ENCODE peak calls at places on chromosomes 16 and 17, in six cellular contexts. M is mesendoderm, B is HCT116, O is GM23248, U is fibroblast of lung, V is OCI-LY7. J is an unnamed sample. For H3K4me1, the result is how much of the 10 kb centered on the place peaks cover.

GRCh38 chr17:38702166-38702899 is 2.7 kb upstream of the MLLT6 start:
- DNase-seq in M (peak), B (peak), O (peak), U (peak), V (peak), J (peak)

GRCh38 chr17:14014647-14015046 is 54.7 kb upstream of the COX10 start:
- DNase-seq in M (no peak), B (no peak), O (peak), U (no peak), V (no peak), J (no peak)

GRCh38 chr17:8163978-8164814 is 1.4 kb upstream of the VAMP2 start:
- DNase-seq in M (peak), B (no peak), O (peak), U (peak), V (peak), J (peak)

GRCh38 chr17:50261051-50261915 is 13.0 kb upstream of the TMEM92 start:
- DNase-seq in M (no peak), B (no peak), O (no peak), U (no peak), V (no peak), J (no peak)

GRCh38 chr17:76076765-76077581 is 2.0 kb upstream of the ZACN start:
- DNase-seq in M (no peak), B (no peak), O (peak), U (no peak), V (no peak), J (peak)

GRCh38 chr17:41446806-41447205 is 6.0 kb upstream of the KRT38 start:
- DNase-seq in M (no peak), B (no peak), O (peak), U (peak), V (no peak), J (no peak)

GRCh38 chr17:38444151-38444550 is 15.9 kb downstream of the ARHGAP23 start:
- DNase-seq in M (peak), B (no peak), O (peak), U (peak), V (peak), J (peak)

GRCh38 chr17:39143552-39144093 is 7.8 kb downstream of the PLXDC1 start:
- DNase-seq in M (no peak), B (no peak), O (peak), U (no peak), V (no peak), J (no peak)

GRCh38 chr16:87434146-87434667 is 42.1 kb downstream of the MAP1LC3B start:
- DNase-seq in M (no peak), B (no peak), O (peak), U (no peak), V (no peak), J (no peak)

GRCh38 chr17:4534515-4534914 is 20.7 kb downstream of the MYBBP1A start:
- DNase-seq in M (no peak), B (no peak), O (no peak), U (no peak), V (no peak), J (no peak)

GRCh38 chr16:9225527-9226316 is 134.3 kb downstream of the HAPSTR1 start:
- DNase-seq in M (peak), B (peak), O (peak), U (no peak), V (peak), J (peak)

GRCh38 chr17:82014432-82014831 is 8.2 kb downstream of the CENPX start:
- DNase-seq in M (no peak), B (no peak), O (no peak), U (no peak), V (no peak), J (no peak)

GRCh38 chr17:40451420-40451819 is 8.2 kb downstream of the IGFBP4 start:
- DNase-seq in M (no peak), B (no peak), O (peak), U (peak), V (no peak), J (no peak)

GRCh38 chr17:5272313-5272712 is 9.8 kb upstream of the RABEP1 start:
- DNase-seq in M (no peak), B (no peak), O (peak), U (no peak), V (no peak), J (no peak)

GRCh38 chr16:27432600-27432957 is 30.6 kb downstream of the IL21R start:
- DNase-seq in M (peak), B (no peak), O (peak), U (peak), V (no peak), J (no peak)

GRCh38 chr17:7313890-7314718 is 1.1 kb downstream of the GPS2 start:
- DNase-seq in M (peak), B (no peak), O (peak), U (no peak), V (peak), J (no peak)

GRCh38 chr17:67461876-67462275 is 84.8 kb downstream of the PITPNC1 start:
- DNase-seq in M (no peak), B (no peak), O (no peak), U (no peak), V (no peak), J (no peak)

GRCh38 chr17:9009737-9010136 is 11.6 kb upstream of the NTN1 start:
- DNase-seq in M (no peak), B (no peak), O (no peak), U (no peak), V (no peak), J (no peak)

GRCh38 chr17:50772251-50772650 is 4.9 kb upstream of the ANKRD40CL start:
- DNase-seq in M (no peak), B (no peak), O (no peak), U (no peak), V (peak), J (no peak)

GRCh38 chr17:57632294-57632693 is 112.8 kb downstream of the CCDC182 start:
- DNase-seq in M (no peak), B (no peak), O (no peak), U (no peak), V (no peak), J (no peak)

GRCh38 chr16:51713502-51713901 is 562.4 kb upstream of the SALL1 start:
- DNase-seq in M (no peak), B (no peak), O (no peak), U (no peak), V (no peak), J (no peak)

GRCh38 chr17:8041249-8041928 is 2.5 kb downstream of the ALOX15B start:
- DNase-seq in M (peak), B (peak), O (peak), U (peak), V (peak), J (peak)

GRCh38 chr17:47850692-47851573 is at the start of gene SP6:
- DNase-seq in M (peak), B (peak), O (peak), U (peak), V (no peak), J (peak)

GRCh38 chr16:57470683-57471082 is 8.2 kb downstream of the POLR2C start:
- DNase-seq in M (no peak), B (no peak), O (no peak), U (peak), V (no peak), J (no peak)

GRCh38 chr17:77649717-77650211 is 308.7 kb upstream of the TNRC6C start:
- DNase-seq in M (peak), B (peak), O (peak), U (peak), V (peak), J (no peak)

GRCh38 chr17:51397361-51398127 is 137.2 kb downstream of the UTP18 start:
- DNase-seq in M (peak), B (peak), O (peak), U (no peak), V (no peak), J (no peak)

GRCh38 chr16:85380002-85380395 is 233.1 kb upstream of the GSE1 start:
- DNase-seq in M (no peak), B (no peak), O (no peak), U (no peak), V (no peak), J (no peak)

GRCh38 chr16:47136101-47136820 is 7.5 kb downstream of the NETO2 start:
- DNase-seq in M (peak), B (peak), O (peak), U (no peak), V (no peak), J (no peak)

GRCh38 chr17:21094298-21094704 is 32.5 kb upstream of the DHRS7B start:
- DNase-seq in M (no peak), B (no peak), O (peak), U (no peak), V (no peak), J (no peak)

GRCh38 chr16:17829826-17830225 is 359.1 kb upstream of the XYLT1 start:
- DNase-seq in M (no peak), B (no peak), O (peak), U (peak), V (no peak), J (no peak)

DNA sequence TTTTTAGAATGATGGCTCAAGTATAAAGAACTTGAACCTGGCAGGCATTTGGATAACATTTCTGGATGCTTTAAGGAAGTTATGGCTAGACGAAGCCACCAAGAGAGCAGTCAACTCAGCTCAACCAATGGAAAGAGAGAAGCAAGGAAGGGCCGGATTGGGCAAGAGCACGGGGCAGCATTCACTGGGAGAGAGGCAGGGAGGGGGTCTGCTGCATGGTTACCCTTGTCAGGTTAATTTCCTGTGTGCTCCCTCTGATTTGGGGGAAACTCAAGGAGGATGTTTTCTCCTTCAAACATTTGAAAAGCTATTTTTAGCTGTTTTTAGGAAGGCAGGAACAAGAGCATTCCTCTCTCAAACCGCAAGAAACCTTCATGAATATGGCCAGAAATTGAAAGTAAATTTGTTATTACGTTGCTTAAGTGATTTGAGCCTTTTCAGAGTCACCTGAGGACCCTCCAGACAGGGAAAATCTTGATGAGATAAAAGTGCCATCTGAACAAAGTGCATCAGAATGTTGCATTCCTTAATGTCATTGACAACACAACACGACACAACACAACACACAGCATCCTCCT is 118.6 kb upstream of the ZFHX3 start:
- DNase-seq in M (no peak), B (no peak), O (no peak), U (no peak), V (no peak), J (peak)
- H3K4me3 ChIP-seq in M (no peak), B (no peak), O (no peak), U (peak), V (no peak), J (no peak)

GRCh38 chr17:11086623-11087022 is 154.4 kb upstream of the SHISA6 start:
- DNase-seq in M (no peak), B (no peak), O (no peak), U (no peak), V (no peak), J (no peak)
- H3K4me2 ChIP-seq in M (no peak), B (no peak), O (no peak), U (no peak), V (no peak), J (no peak)

GRCh38 chr17:79002291-79002690 is 7.3 kb downstream of the CANT1 start:
- DNase-seq in M (no peak), B (no peak), O (no peak), U (no peak), V (no peak), J (no peak)
- H3K4me1 ChIP-seq in M (under half), B (under half), O (under half), U (under half), V (under half), J (under half)

DNA sequence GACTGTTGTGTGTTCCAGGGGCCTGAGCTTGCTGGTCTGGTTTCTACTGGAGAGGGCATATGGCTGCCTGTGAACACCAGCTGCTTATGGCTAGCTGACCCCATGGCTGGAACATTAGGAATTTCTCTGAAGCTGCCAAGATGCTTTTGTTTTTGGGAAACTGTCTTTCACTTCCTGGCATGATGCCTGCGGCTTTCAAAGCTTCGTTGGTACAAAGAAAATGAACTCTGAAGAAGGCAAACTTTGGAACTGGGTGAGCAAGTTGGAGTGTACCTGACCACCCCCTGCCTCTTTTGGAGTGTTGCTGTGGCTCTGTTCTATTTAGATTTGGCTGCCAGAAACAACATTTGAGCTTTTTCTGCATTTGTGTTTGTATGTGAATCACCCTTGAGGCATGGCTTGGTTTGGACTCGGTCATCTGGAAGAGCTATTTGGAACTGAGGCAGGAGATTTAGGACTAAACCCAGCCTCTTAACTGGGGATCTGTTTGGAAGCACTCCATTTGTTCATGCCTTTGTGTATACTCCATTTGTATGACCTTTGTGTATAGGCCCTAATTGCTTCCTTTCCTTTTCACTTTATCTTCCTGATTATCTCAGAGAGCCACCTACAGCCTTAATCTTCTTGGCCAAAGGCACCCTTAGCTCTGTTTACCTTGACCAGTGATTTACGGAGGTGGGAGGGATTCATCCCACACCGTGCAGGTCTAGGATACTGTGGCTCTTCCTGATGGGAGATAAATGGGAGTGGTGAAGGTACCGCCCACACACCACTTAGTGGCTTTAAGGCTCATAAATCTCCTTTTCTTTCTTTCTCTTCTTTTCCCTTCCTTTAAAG is 7.2 kb upstream of the CPHXL start:
- DNase-seq in M (peak), B (no peak), O (peak), U (peak), V (no peak), J (no peak)
- H3K4me3 ChIP-seq in M (no peak), B (no peak), O (peak), U (no peak), V (no peak), J (no peak)

GRCh38 chr17:59437766-59438165 is 106.3 kb downstream of the YPEL2 start:
- DNase-seq in M (no peak), B (no peak), O (no peak), U (no peak), V (no peak), J (no peak)

GRCh38 chr17:59434429-59434828 is 103.0 kb downstream of the YPEL2 start:
- DNase-seq in M (no peak), B (no peak), O (no peak), U (no peak), V (no peak), J (no peak)

GRCh38 chr17:59435238-59435637 is 103.8 kb downstream of the YPEL2 start:
- DNase-seq in M (no peak), B (no peak), O (peak), U (peak), V (no peak), J (no peak)

GRCh38 chr17:59439261-59439660 is 107.8 kb downstream of the YPEL2 start:
- DNase-seq in M (peak), B (no peak), O (no peak), U (no peak), V (no peak), J (peak)

GRCh38 chr17:59436900-59437299 is 105.4 kb downstream of the YPEL2 start:
- DNase-seq in M (no peak), B (no peak), O (no peak), U (no peak), V (no peak), J (no peak)
- H3K4me2 ChIP-seq in M (no peak), B (no peak), O (no peak), U (no peak), V (no peak), J (no peak)

J was measured in GM23338.